ENCODE peak calls at places on chromosomes 4 and X, in five cellular contexts. C, X, J, Z and Y are unnamed samples.

GRCh38 chrX:123698979-123699378 is 33.9 kb downstream of the THOC2 start:
- DNase-seq in C (no peak), X (peak), Z (no peak), J (no peak), Y (no peak)

GRCh38 chr4:30726090-30726668 is 6.0 kb downstream of the PCDH7 start:
- DNase-seq in Z (no peak), J (no peak), C (no peak), X (no peak), Y (no peak)

GRCh38 chrX:112947981-112948380 is 107.3 kb upstream of the AMOT start:
- DNase-seq in C (no peak), Z (no peak), J (no peak), X (no peak), Y (no peak)

GRCh38 chrX:57573754-57574153 is 18.1 kb upstream of the ZXDB start:
- DNase-seq in X (peak), C (no peak), Z (no peak), J (no peak), Y (no peak)

GRCh38 chrX:137194164-137194563 is 160.4 kb upstream of the GPR101 start:
- DNase-seq in J (peak), X (peak), Z (no peak), C (no peak), Y (peak)

GRCh38 chr4:929970-930625 is 2.0 kb downstream of the GAK start:
- DNase-seq in C (peak), Z (peak), J (no peak), X (peak), Y (no peak)

GRCh38 chr4:472881-473574 is 25.9 kb downstream of the ZNF721 start:
- DNase-seq in Z (no peak), J (no peak), C (no peak), X (peak), Y (no peak)

GRCh38 chrX:69021095-69021494 is 144.2 kb downstream of the PJA1 start:
- DNase-seq in Z (no peak), C (no peak), X (no peak), J (no peak), Y (no peak)

GRCh38 chr4:137253949-137254348 is 278.3 kb downstream of the PCDH18 start:
- DNase-seq in Z (no peak), X (peak), C (no peak), J (no peak), Y (no peak)

GRCh38 chrX:36963069-36963808 is 44.9 kb upstream of the FAM47C start:
- DNase-seq in X (no peak), Z (no peak), C (no peak), J (no peak), Y (no peak)

GRCh38 chrX:136783159-136783558 is 2.4 kb upstream of the ARHGEF6 start:
- DNase-seq in J (no peak), X (no peak), Z (no peak), C (no peak), Y (no peak)

GRCh38 chr4:56466910-56467283 is 520 bp upstream of the SRP72 start:
- DNase-seq in Z (no peak), C (no peak), X (no peak), J (no peak), Y (no peak)

DNA sequence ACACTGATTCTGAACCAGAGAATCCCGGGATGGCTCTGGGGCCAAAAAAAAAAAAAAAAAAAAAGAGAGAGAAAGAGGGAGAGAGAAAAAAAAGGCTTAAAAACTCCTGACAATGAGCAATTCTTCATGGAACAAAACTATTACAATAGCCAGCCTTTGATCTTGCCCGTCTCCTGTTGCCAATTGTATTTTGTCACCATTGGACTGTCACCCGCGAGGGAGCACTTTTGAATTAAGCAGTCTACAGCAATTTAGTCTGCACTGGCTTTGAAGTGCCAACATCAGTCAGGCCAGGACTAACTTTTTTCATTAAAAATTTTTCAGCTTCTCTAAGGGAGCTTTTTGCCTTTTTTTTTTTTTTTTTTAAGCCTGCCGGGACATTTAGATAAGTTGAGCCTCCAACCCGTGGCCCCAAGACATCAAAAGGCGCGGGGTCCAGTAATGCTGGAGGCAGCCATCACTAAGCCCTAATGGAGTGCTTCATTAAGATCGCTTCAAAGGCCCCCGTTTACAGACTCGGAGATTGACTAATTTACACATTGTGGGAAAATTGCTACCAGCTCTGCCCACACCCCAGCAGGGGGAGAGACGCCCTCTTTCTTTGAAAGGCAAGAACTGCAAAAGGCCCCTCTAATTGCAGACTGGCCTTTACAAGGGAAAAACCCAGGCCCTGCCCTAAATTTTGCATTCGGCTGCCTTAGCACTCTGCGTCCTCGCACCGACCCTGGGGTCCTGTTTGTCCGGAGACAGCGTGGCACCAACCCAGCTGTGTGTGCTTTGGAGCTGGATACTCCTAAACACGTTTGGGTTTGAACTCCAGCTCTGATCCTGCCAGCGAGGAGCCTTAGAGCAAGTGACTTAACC is 98.1 kb upstream of the MSX1 start:
- DNase-seq in Z (peak), C (no peak), J (no peak), X (no peak), Y (no peak)
- TF ChIP-seq CTCF in Z (no peak), C (no peak), J (peak), X (peak), Y (no peak)

GRCh38 chr4:117467404-117467803 is 382.0 kb upstream of the TRAM1L1 start:
- DNase-seq in C (no peak), J (no peak), Z (no peak), X (peak), Y (no peak)
- H3K27ac ChIP-seq in C (no peak), J (no peak), Z (no peak), X (no peak), Y (no peak)

DNA sequence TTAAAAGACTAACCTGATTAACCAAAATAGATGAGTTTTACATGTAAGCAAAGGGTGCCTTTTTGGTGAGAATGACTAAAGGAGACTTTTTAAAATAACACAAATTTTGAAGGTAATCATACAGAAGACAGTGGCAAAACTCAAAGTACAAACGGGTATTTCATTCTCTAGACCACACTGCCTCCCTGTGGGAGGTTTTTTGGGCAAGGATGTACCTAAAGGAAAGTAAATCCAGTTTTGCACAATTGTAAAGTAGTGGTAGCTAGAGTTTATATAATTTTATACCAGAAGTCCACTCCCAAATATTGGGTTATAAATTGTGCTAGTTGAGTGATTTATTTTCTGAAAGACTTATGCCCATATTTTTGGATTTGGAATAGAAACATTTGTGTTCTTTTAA is 201.0 kb downstream of the PAPSS1 start:
- DNase-seq in C (no peak), Z (no peak), J (no peak), X (peak), Y (no peak)
- TF ChIP-seq CTCF in C (peak), Z (peak), J (no peak), X (peak), Y (no peak)

GRCh38 chrX:100072286-100072685 is 337.8 kb downstream of the PCDH19 start:
- DNase-seq in Z (no peak), J (no peak), X (no peak), C (no peak), Y (no peak)
- H3K27ac ChIP-seq in Z (no peak), J (no peak), X (no peak), C (no peak), Y (no peak)

DNA sequence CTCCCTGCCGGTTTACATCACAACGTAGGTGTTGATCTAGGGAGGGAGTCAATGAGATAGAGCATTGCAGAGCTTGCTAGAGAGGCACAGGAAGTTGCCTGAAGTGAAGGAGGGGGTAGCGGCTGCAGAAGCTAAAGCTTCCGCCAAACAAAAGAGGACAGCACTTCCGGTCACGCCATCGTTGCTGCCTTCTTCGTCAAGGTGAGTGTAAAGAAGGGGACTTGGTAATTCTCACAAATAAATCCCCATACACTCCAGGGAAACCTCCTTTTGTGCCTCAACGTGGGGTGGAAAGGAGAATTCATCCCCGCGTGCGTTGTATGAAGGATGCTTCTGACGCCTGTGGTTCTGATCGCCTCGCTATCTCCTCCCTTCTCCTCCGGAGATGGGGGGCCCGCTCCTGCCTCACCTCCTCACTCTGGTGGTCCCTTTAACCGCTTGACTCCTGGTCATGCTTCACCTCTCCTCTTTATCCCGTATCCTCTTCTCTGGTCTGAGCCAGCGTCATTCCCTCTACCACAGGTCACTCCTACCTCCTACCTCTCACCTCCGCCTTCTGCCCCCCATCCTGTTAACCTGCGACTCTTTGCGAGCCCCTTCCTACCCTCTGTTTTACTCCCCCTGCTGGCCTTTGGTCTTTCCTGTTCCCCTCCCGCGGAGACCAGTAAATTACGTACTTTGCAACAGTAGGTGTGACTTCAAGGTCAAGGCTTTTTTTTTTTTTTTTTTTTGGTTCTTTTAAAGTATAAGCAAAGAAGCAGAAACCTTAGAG is 59.9 kb downstream of the GSPT2 start:
- DNase-seq in J (peak), Z (peak), C (no peak), X (peak), Y (peak)
- TF ChIP-seq CTCF in J (peak), Z (peak), C (no peak), X (peak), Y (peak)

GRCh38 chrX:44944894-44945293 is 71.9 kb downstream of the KDM6A start:
- DNase-seq in Z (no peak), J (no peak), C (no peak), X (no peak), Y (no peak)

GRCh38 chrX:44947995-44948394 is 75.0 kb downstream of the KDM6A start:
- DNase-seq in J (no peak), X (no peak), C (no peak), Z (no peak), Y (no peak)

GRCh38 chrX:44946771-44947170 is 73.8 kb downstream of the KDM6A start:
- DNase-seq in X (peak), J (no peak), Z (no peak), C (no peak), Y (no peak)

GRCh38 chrX:44943007-44943406 is 70.0 kb downstream of the KDM6A start:
- DNase-seq in J (no peak), Z (no peak), C (no peak), X (no peak), Y (no peak)

DNA sequence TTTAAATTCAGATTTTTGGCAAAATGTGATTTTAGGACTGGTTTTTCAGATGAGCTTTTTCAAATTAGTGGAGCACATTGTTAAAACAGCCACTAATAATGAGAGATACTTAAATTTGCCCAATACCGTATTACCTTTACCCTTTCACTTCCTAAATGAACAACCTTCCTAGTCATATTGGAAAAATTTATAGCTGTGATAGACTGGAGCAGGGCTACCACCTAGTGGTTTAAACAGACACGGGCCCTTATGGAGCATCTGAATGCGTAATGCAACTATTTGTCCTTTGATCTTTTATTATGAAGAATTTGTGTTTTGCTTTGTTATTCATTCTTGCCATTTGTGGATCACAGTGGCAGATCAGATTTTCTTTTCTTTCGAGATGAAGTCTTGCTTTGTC is 72.7 kb downstream of the KDM6A start:
- DNase-seq in C (no peak), J (no peak), X (no peak), Z (no peak), Y (no peak)
- H3K27ac ChIP-seq in C (no peak), J (no peak), X (no peak), Z (no peak), Y (no peak)

GRCh38 chrX:125131146-125131545 is 188.5 kb upstream of the TEX13C start:
- DNase-seq in C (no peak), X (no peak), J (no peak), Z (no peak), Y (no peak)

GRCh38 chrX:125137521-125137920 is 182.2 kb upstream of the TEX13C start:
- DNase-seq in J (no peak), Z (no peak), C (no peak), X (no peak), Y (no peak)

DNA sequence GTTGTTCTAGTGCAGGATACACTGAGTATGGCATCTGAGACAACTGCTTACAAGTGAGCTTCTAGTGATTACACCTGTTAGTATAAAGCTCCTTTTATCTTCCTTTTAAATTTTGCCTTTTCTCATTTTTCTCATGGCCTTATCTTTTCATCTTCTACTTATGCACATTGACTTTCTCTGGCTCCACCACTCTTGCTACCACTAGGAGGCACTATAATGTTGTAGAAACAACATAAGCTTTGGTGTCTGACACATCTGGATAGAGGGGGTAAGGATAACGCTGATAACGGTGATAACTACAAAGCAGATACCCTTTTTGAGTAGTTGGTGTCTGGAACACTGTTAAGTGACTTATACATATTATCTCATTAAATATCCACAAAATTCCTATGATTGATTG is 187.4 kb upstream of the TEX13C start:
- DNase-seq in C (no peak), J (no peak), X (peak), Z (no peak), Y (no peak)
- TF ChIP-seq CTCF in C (no peak), J (peak), X (peak), Z (peak), Y (no peak)

DNA sequence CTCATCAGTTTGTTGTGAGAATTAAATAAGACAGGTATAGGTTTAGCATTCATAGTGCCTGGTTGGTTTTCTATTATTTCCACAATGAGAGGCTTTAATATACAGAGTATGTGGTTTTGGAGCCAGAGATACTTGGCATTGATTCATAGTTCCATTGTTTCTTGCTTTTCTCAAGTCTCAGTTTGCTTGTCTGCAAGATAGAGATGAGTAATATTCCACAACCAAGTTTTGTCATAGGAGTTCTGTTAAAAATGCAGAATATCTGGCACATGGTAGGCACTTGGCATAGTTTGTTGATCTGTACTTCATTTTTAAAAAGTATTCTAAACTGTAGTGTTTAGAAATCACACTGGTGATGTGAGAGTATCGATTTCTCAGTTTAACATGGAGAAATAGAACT is 37.5 kb upstream of the EDA2R start:
- DNase-seq in C (no peak), J (no peak), Z (no peak), X (peak), Y (no peak)
- H3K27ac ChIP-seq in C (no peak), J (no peak), Z (no peak), X (no peak), Y (no peak)